ENCODE peak calls at places on chromosomes 11 and 22, in nine cellular contexts. M is HTR-8/SVneo; R is stimulated activated CD4-positive, alpha-beta T cell treated with anti-CD3 and anti-CD28 coated beads, Interleukin-4, amount 100 ng/mL, for 24 hours; J is activated naive CD4-positive, alpha-beta T cell; Y is SJSA1; W is stimulated activated naive CD4-positive, alpha-beta T cell; E is SK-MEL-5; P is GM04504; I is GM12891. L is an unnamed sample.
A peak's percentile ranks its signal among the peaks of the same experiment; 100 is the strongest.

GRCh38 chr11:13076961-13077360 is 67.8 kb downstream of the RASSF10 start:
- DNase-seq in M (no peak), J (no peak), P (no peak), W (no peak), R (no peak), Y (no peak), I (no peak), E (no peak), L (no peak)

GRCh38 chr11:67273260-67273990 is 7.2 kb downstream of the GRK2 start:
- DNase-seq in R (no peak), E (no peak), M (no peak), Y (peak; percentile 74), J (no peak), P (no peak), I (no peak), W (no peak), L (no peak)

GRCh38 chr22:47175151-47175760 is 412.8 kb downstream of the TBC1D22A start:
- DNase-seq in J (no peak), M (no peak), Y (no peak), R (no peak), E (no peak), P (no peak), I (no peak), W (no peak), L (no peak)

GRCh38 chr11:95419915-95420314 is 188.9 kb upstream of the SESN3 start:
- DNase-seq in Y (no peak), E (no peak), P (peak; percentile 43), I (no peak), J (no peak), W (no peak), R (no peak), M (no peak), L (no peak)

GRCh38 chr22:30607300-30607930 is 441 bp downstream of the TCN2 start:
- DNase-seq in E (no peak), I (no peak), M (no peak), R (no peak), Y (no peak), W (no peak), J (no peak), P (no peak), L (no peak)

GRCh38 chr11:126158054-126158791 is 53.2 kb downstream of the RPUSD4 start:
- DNase-seq in W (no peak), Y (no peak), I (no peak), J (no peak), M (no peak), P (no peak), R (no peak), E (no peak), L (no peak)

GRCh38 chr22:44330727-44331660 is 18.2 kb upstream of the SHISAL1 start:
- DNase-seq in W (no peak), J (no peak), P (no peak), I (no peak), Y (no peak), E (no peak), M (no peak), R (no peak), L (no peak)

GRCh38 chr11:45832835-45833446 is 14.3 kb upstream of the CRY2 start:
- DNase-seq in Y (no peak), R (no peak), P (no peak), M (no peak), J (no peak), E (no peak), I (no peak), W (no peak), L (no peak)

GRCh38 chr11:85725510-85726258 is 39.7 kb upstream of the CCDC89 start:
- DNase-seq in R (no peak), W (no peak), P (peak; percentile 85), J (no peak), Y (peak; percentile 56), E (no peak), M (peak; percentile 66), I (no peak), L (no peak)

GRCh38 chr11:6414874-6415328 is 4.0 kb downstream of the APBB1 start:
- DNase-seq in E (peak; percentile 66), R (no peak), P (no peak), M (no peak), J (no peak), Y (no peak), I (no peak), W (no peak), L (peak; percentile 50)

GRCh38 chr11:129728571-129728970 is 87.1 kb upstream of the TMEM45B start:
- DNase-seq in R (no peak), M (no peak), Y (no peak), P (no peak), E (no peak), W (no peak), I (no peak), J (no peak), L (no peak)

GRCh38 chr11:121111053-121111724 is 10.1 kb downstream of the TECTA start:
- DNase-seq in Y (no peak), W (no peak), P (no peak), I (no peak), E (no peak), R (no peak), M (no peak), J (no peak), L (no peak)

GRCh38 chr11:59899532-59899931 is 20.9 kb downstream of the OOSP3 start:
- DNase-seq in M (no peak), P (no peak), J (no peak), Y (no peak), R (no peak), E (no peak), I (no peak), W (no peak), L (no peak)

GRCh38 chr11:69812256-69812655 is 7.0 kb downstream of the FGF3 start:
- DNase-seq in J (no peak), R (no peak), E (no peak), I (no peak), M (no peak), P (no peak), Y (no peak), W (no peak), L (no peak)

GRCh38 chr11:33967451-33967850 is 75.6 kb upstream of the LMO2 start:
- DNase-seq in J (no peak), R (no peak), Y (no peak), I (no peak), E (no peak), M (no peak), P (no peak), W (no peak), L (no peak)

GRCh38 chr11:27471588-27472397 is 797 bp downstream of the LGR4 start:
- DNase-seq in P (no peak), Y (no peak), J (no peak), M (no peak), E (no peak), R (peak; percentile 6), W (peak; percentile 45), I (no peak), L (peak; percentile 24)

GRCh38 chr11:22566293-22566692 is 59.3 kb downstream of the FANCF start:
- DNase-seq in I (no peak), J (no peak), W (no peak), P (no peak), R (no peak), E (no peak), M (no peak), Y (no peak), L (no peak)

GRCh38 chr22:24727218-24727851 is 47.2 kb downstream of the PIWIL3 start:
- DNase-seq in R (no peak), J (no peak), E (peak; percentile 50), P (no peak), I (no peak), M (peak; percentile 55), W (no peak), Y (peak; percentile 85), L (no peak)

GRCh38 chr11:57219021-57219627 is 17.9 kb downstream of the APLNR start:
- DNase-seq in R (no peak), P (no peak), Y (no peak), W (no peak), I (no peak), J (no peak), M (no peak), E (no peak), L (no peak)

GRCh38 chr11:118619444-118620205 is 12.2 kb downstream of the PHLDB1 start:
- DNase-seq in R (no peak), M (peak; percentile 75), W (no peak), P (peak; percentile 88), Y (peak; percentile 64), E (peak; percentile 28), J (no peak), I (no peak), L (no peak)

GRCh38 chr11:33695051-33695566 is 5.5 kb downstream of the C11orf91 start:
- DNase-seq in M (no peak), I (no peak), P (no peak), Y (no peak), W (no peak), J (no peak), E (peak; percentile 32), R (no peak), L (no peak)

GRCh38 chr11:27201454-27202302 is 161.1 kb downstream of the BBOX1 start:
- DNase-seq in R (no peak), W (no peak), M (peak; percentile 78), E (peak; percentile 79), J (no peak), P (peak; percentile 94), I (no peak), Y (peak; percentile 80), L (no peak)

GRCh38 chr11:115930886-115931537 is 426.8 kb upstream of the CADM1 start:
- DNase-seq in R (no peak), M (no peak), I (no peak), J (no peak), Y (no peak), W (no peak), P (no peak), E (peak; percentile 69), L (no peak)

L was measured in activated CD8-positive, alpha-beta T cell treated with anti-CD3 and anti-CD28 coated beads, Interleukin-2, amount 10 ng/mL, durations not matched to agents 7 days and 5 days.